ENCODE peak calls at places on chromosome 16, in six cellular contexts. L, X, H, D, T and C are unnamed samples.

GRCh38 chr16:54176376-54176901 is 110.1 kb downstream of the IRX3 start:
- DNase-seq in T (no peak), D (no peak), H (no peak), X (no peak), L (no peak), C (peak)

GRCh38 chr16:57098188-57098841 is 5.9 kb downstream of the CPNE2 start:
- DNase-seq in T (no peak), H (no peak), X (no peak), L (no peak), D (no peak), C (no peak)

GRCh38 chr16:46555981-46556380 is 65.2 kb downstream of the SHCBP1 start:
- DNase-seq in H (no peak), D (peak), L (no peak), X (no peak), T (no peak), C (no peak)

GRCh38 chr16:4795181-4795827 is at the start of gene SMIM22:
- DNase-seq in L (no peak), T (no peak), H (no peak), X (peak), D (no peak), C (no peak)

GRCh38 chr16:16004314-16004749 is 54.9 kb downstream of the ABCC1 start:
- DNase-seq in X (no peak), L (no peak), T (no peak), D (peak), H (no peak), C (no peak)

GRCh38 chr16:75288596-75289120 is 37.2 kb upstream of the BCAR1 start:
- DNase-seq in T (peak), L (no peak), H (no peak), D (no peak), X (no peak), C (no peak)

GRCh38 chr16:17607624-17608023 is 136.9 kb upstream of the XYLT1 start:
- DNase-seq in H (no peak), X (no peak), D (no peak), L (no peak), T (no peak), C (no peak)

GRCh38 chr16:10013364-10013763 is 168.9 kb downstream of the GRIN2A start:
- DNase-seq in X (no peak), H (no peak), D (no peak), L (peak), T (no peak), C (no peak)

GRCh38 chr16:46793841-46794240 is 37.1 kb downstream of the C16orf87 start:
- DNase-seq in H (no peak), D (no peak), T (no peak), X (no peak), L (no peak), C (no peak)

GRCh38 chr16:50427107-50427506 is 58.3 kb upstream of the BRD7 start:
- DNase-seq in T (no peak), X (peak), D (no peak), L (no peak), H (no peak), C (no peak)

GRCh38 chr16:87203060-87203656 is 114.0 kb downstream of the C16orf95 start:
- DNase-seq in T (no peak), L (peak), X (peak), H (peak), D (peak), C (peak)

GRCh38 chr16:24975428-24975889 is 39.7 kb downstream of the ARHGAP17 start:
- DNase-seq in D (peak), X (no peak), L (peak), T (no peak), H (no peak), C (no peak)

GRCh38 chr16:57115504-57116182 is 23.3 kb downstream of the CPNE2 start:
- DNase-seq in D (peak), L (peak), X (no peak), T (no peak), H (peak), C (no peak)

GRCh38 chr16:49934557-49935260 is 78.8 kb upstream of the ZNF423 start:
- DNase-seq in X (no peak), T (no peak), L (no peak), H (no peak), D (no peak), C (no peak)

GRCh38 chr16:51636913-51637743 is 486.1 kb upstream of the SALL1 start:
- DNase-seq in L (no peak), X (no peak), D (no peak), T (no peak), H (no peak), C (peak)

GRCh38 chr16:28063047-28063521 is 430 bp downstream of the GSG1L start:
- DNase-seq in X (no peak), T (no peak), L (no peak), D (peak), H (no peak), C (no peak)

GRCh38 chr16:82703156-82703555 is 76.4 kb downstream of the CDH13 start:
- DNase-seq in H (no peak), L (no peak), X (no peak), D (no peak), T (no peak), C (no peak)

GRCh38 chr16:3480901-3481695 is 14.2 kb downstream of the C16orf90 start:
- DNase-seq in H (no peak), D (no peak), L (no peak), T (no peak), X (no peak), C (no peak)

GRCh38 chr16:5350118-5350517 is 252.5 kb upstream of the EEF2KMT start:
- DNase-seq in T (no peak), X (no peak), H (no peak), D (no peak), L (no peak), C (peak)

GRCh38 chr16:21646721-21647561 is 5.5 kb downstream of the IGSF6 start:
- DNase-seq in L (no peak), H (no peak), T (peak), X (no peak), D (no peak), C (no peak)

GRCh38 chr16:19294156-19294649 is 8.7 kb downstream of the CLEC19A start:
- DNase-seq in L (peak), H (no peak), D (no peak), X (peak), T (no peak), C (no peak)

GRCh38 chr16:57955572-57955971 is 15.4 kb downstream of the CNGB1 start:
- DNase-seq in T (no peak), L (no peak), D (no peak), X (peak), H (no peak), C (no peak)

GRCh38 chr16:13864689-13865088 is 55.3 kb upstream of the ERCC4 start:
- DNase-seq in X (no peak), D (no peak), L (no peak), T (no peak), H (no peak), C (no peak)

GRCh38 chr16:47506800-47507199 is 45.7 kb downstream of the PHKB start:
- DNase-seq in T (no peak), H (no peak), L (no peak), D (no peak), X (no peak), C (no peak)

GRCh38 chr16:87392823-87393679 is 915 bp downstream of the MAP1LC3B start:
- DNase-seq in L (peak), T (peak), H (peak), D (peak), X (peak), C (no peak)

GRCh38 chr16:82867425-82867824 is 240.7 kb downstream of the CDH13 start:
- DNase-seq in T (no peak), L (no peak), D (no peak), H (no peak), X (no peak), C (no peak)

GRCh38 chr16:56041556-56042140 is 149.6 kb upstream of the GNAO1 start:
- DNase-seq in L (peak), T (peak), X (no peak), H (peak), D (no peak), C (peak)

GRCh38 chr16:55433030-55433429 is 46.0 kb upstream of the MMP2 start:
- DNase-seq in X (no peak), D (no peak), T (no peak), L (no peak), H (no peak), C (no peak)

GRCh38 chr16:86470964-86471363 is 39.4 kb upstream of the FOXF1 start:
- DNase-seq in D (no peak), L (no peak), X (no peak), H (no peak), T (no peak), C (no peak)

GRCh38 chr16:57377080-57377841 is 5.0 kb downstream of the CX3CL1 start:
- DNase-seq in L (no peak), T (no peak), H (no peak), D (peak), X (no peak), C (no peak)

GRCh38 chr16:27526169-27526568 is 23.5 kb downstream of the GTF3C1 start:
- DNase-seq in L (no peak), T (no peak), H (no peak), D (no peak), X (no peak), C (no peak)

GRCh38 chr16:79599256-79599836 is 1.2 kb downstream of the MAF start:
- DNase-seq in L (no peak), T (no peak), X (no peak), D (no peak), H (no peak), C (no peak)

GRCh38 chr16:52265446-52265861 is 281.5 kb downstream of the TOX3 start:
- DNase-seq in X (no peak), D (no peak), L (no peak), T (no peak), H (no peak), C (peak)

GRCh38 chr16:8955828-8956227 is 7.9 kb downstream of the USP7 start:
- DNase-seq in D (no peak), T (no peak), H (no peak), L (no peak), X (no peak), C (no peak)
- H3K27ac ChIP-seq in D (no peak), T (no peak), H (no peak), L (no peak), X (no peak), C (no peak)

DNA sequence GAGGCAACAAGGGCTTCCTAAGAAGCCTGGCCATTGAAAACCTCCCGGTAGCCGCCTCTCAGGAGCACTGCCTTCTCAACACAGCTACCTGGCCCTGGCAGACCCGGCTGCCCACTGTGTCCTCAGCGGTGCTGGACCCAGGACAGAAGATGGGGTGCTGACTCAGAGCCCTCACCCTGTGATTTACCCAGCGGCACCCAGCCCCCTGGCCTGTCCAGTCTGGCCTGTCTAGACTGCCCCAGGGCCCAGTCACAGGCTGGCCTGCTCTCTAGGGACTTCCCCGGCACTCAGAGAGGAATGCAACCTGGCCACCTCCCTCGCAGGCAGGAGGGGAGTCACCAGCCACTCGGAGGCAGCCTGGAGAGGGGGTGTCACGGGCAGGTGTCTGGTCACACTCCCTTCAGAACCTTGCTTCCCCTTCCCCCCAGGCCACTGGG is 20.1 kb downstream of the PIEZO1 start:
- DNase-seq in X (peak), T (no peak), D (peak), L (no peak), H (no peak), C (no peak)
- H3K27ac ChIP-seq in X (peak), T (no peak), D (no peak), L (no peak), H (no peak), C (no peak)

GRCh38 chr16:78504391-78504945 is 405.0 kb downstream of the WWOX start:
- DNase-seq in D (no peak), H (no peak), X (no peak), L (no peak), T (no peak), C (no peak)

GRCh38 chr16:78507576-78507975 is 408.1 kb downstream of the WWOX start:
- DNase-seq in L (no peak), D (no peak), X (no peak), H (no peak), T (no peak), C (no peak)

GRCh38 chr16:78503501-78504110 is 404.2 kb downstream of the WWOX start:
- DNase-seq in X (peak), T (peak), L (peak), D (peak), H (peak), C (peak)

GRCh38 chr16:78506372-78507193 is 407.1 kb downstream of the WWOX start:
- DNase-seq in H (no peak), T (no peak), X (no peak), D (no peak), L (no peak), C (no peak)

DNA sequence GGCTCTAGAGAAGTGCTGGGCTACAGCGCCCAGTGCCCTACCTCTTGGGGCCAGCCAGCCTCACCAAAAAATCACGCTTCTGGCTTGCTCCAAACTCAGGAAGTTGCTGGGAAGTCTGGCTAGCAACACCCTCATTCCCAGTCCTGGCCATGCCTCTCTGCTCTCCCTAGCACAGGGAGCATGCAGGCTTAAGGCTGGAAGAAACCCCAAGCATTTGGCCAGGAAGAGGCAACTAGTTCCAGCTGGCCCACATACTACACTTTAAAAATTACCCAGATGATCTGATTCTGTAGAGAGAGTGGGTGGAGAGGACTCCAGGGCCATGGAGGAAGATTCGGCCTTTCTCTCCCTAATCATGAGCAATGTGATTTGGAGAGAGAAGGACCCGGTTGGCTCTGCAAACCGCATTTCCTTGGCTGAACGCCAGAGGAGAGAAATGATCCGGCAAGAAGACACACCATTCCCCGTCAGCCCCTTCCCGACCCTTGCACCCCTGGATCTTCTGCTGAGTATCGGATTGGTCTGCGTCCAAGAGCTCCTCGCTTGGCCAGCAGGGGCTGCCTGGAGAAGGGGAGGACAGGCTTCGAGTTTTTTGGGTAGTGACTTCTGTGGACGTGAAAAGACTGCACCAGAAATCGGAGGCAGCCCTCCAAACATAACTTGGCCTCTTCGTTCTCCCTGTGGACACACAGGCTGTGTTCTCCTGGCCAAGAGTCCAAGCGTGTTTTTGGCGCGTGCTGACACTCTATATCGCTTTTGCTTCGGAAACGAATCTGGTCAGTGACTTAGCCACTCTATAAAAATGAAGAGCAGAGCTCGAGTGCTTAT is 406.3 kb downstream of the WWOX start:
- DNase-seq in X (peak), L (peak), T (no peak), D (no peak), H (no peak), C (no peak)
- H3K27ac ChIP-seq in X (peak), L (peak), T (no peak), D (no peak), H (no peak), C (no peak)

DNA sequence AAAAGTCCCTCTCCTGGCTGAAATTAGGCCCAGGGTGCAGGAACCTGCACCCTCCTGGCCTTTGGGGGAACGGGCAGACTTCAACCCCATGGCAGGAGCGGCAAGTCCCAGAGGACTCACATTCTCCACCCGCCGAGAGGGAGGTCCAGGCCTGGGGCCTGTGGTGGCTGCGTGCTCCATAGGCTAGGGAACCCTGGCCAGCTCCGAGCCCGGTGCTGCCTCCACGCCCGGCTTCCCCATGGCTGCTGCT is 130 bp downstream of the CCDC78 start:
- DNase-seq in T (no peak), H (no peak), X (no peak), L (no peak), D (no peak), C (no peak)
- H3K27ac ChIP-seq in T (no peak), H (peak), X (no peak), L (no peak), D (no peak), C (no peak)

GRCh38 chr16:69225136-69225535 is 38.2 kb downstream of the SNTB2 start:
- DNase-seq in D (no peak), X (no peak), L (no peak), T (no peak), H (no peak), C (no peak)
- H3K27ac ChIP-seq in D (no peak), X (no peak), L (no peak), T (no peak), H (no peak), C (no peak)

DNA sequence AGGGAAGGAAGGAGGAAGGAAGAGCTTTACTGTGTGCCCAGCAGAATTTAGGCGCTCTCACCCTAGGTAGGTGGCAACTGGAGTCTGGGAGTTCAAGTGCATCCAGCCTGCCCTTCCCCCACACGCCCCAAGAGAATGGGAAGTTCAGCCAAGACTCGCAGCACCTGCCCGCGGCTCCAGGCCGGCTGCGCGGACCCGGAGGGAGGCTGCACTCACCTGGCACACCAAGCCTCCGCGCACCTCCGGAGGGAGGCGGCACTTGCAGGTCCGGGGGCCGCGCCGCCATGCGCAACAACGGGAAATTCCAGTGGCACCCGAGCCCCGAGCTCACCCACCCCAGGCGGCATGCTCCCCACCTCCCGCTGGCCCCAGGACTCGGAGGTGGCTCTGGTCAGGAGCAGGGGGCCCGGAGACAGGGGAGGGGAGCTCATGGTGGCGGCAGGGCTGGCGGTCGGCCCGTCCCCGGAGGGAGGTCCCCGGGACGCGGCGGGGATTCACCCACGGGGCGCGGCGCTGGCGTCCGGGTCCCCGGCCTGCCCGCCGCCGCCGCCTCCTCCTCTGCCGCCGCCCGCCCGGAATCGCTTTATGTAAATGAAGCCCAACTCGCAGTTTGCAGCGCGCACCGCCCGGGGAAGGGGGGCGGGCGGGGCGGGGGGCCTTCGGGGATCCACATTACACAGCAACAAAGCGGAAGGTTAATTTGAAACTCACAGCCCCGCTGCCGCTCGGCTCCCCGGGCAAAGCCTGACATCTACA is at the start of gene ZFHX3:
- DNase-seq in X (peak), T (peak), H (no peak), L (peak), D (peak), C (no peak)
- H3K27ac ChIP-seq in X (peak), T (no peak), H (no peak), L (peak), D (peak), C (no peak)

GRCh38 chr16:68704232-68704867 is 32.7 kb upstream of the CDH1 start:
- DNase-seq in D (peak), T (peak), X (peak), L (peak), H (peak), C (peak)
- H3K27ac ChIP-seq in D (no peak), T (no peak), X (no peak), L (no peak), H (no peak), C (no peak)

GRCh38 chr16:12318661-12319463 is 342.3 kb downstream of the SNX29 start:
- DNase-seq in L (no peak), D (peak), T (no peak), X (no peak), H (no peak), C (no peak)
- H3K27ac ChIP-seq in L (no peak), D (no peak), T (no peak), X (no peak), H (no peak), C (no peak)

DNA sequence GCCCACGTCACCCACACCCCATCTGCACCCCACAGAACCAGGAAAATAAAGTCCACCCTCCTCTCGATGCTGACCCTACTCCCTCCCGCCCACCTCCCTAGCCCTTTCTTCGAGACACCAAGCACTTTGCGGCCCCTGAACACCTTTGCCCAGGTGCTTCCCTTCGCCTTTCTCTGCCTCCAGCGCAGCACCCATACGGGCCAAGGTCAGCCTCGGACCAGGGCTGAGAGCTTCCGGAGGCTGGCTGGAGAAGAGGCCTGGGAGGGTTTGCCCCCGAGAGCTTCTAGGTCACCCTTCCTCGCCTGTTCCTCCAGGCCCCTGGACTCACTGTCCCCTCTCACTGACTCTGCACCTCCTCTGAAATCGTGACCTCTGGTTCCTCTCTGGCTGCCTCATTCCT is 2.7 kb upstream of the NHERF2 start:
- DNase-seq in L (no peak), D (no peak), T (no peak), X (no peak), H (no peak), C (no peak)
- H3K27ac ChIP-seq in L (no peak), D (no peak), T (no peak), X (peak), H (no peak), C (no peak)